ENCODE peak calls at places on chromosomes 5 and 9, in seven cellular contexts. P, T, C, K, L, S and N are unnamed samples. For H3K27me3 and H3K4me1, the result is how much of the 10 kb centered on the place peaks cover.

GRCh38 chr9:86487222-86487841 is 133.1 kb upstream of the TUT7 start:
- DNase-seq in P (no peak), T (no peak), C (peak), K (no peak), L (no peak), S (no peak), N (no peak)

GRCh38 chr9:121816845-121817450 is 165.5 kb downstream of the DAB2IP start:
- DNase-seq in P (peak), T (no peak), C (no peak), K (no peak), L (no peak), S (no peak), N (no peak)

GRCh38 chr9:68755752-68756151 is 50.7 kb downstream of the PIP5K1B start:
- DNase-seq in P (no peak), T (no peak), C (no peak), K (no peak), L (no peak), S (no peak), N (no peak)

GRCh38 chr5:132779961-132780360 is 2.9 kb upstream of the SEPTIN8 start:
- DNase-seq in P (no peak), T (no peak), C (no peak), K (no peak), L (no peak), S (no peak), N (no peak)

GRCh38 chr9:127316586-127317383 is 52.2 kb downstream of the GARNL3 start:
- DNase-seq in P (no peak), T (no peak), C (no peak), K (no peak), L (peak), S (no peak), N (no peak)

GRCh38 chr5:8611067-8611466 is 742.1 kb downstream of the MTRR start:
- DNase-seq in P (no peak), T (no peak), C (no peak), K (no peak), L (no peak), S (no peak), N (no peak)

GRCh38 chr9:82101475-82101874 is 112.9 kb downstream of the SPATA31D1 start:
- DNase-seq in P (no peak), T (no peak), C (no peak), K (no peak), L (no peak), S (no peak), N (no peak)

GRCh38 chr5:137714931-137715330 is 21.0 kb downstream of the KLHL3 start:
- DNase-seq in P (no peak), T (no peak), C (no peak), K (no peak), L (no peak), S (no peak), N (no peak)

GRCh38 chr9:80117031-80117430 is 545.3 kb downstream of the TLE4 start:
- DNase-seq in P (no peak), T (no peak), C (no peak), K (no peak), L (no peak), S (no peak), N (no peak)

GRCh38 chr5:80193421-80193820 is 62.4 kb downstream of the SERINC5 start:
- DNase-seq in P (no peak), T (no peak), C (no peak), K (no peak), L (no peak), S (no peak), N (no peak)

GRCh38 chr5:80192507-80193241 is 63.2 kb downstream of the SERINC5 start:
- DNase-seq in P (no peak), T (no peak), C (no peak), K (no peak), L (no peak), S (no peak), N (no peak)

GRCh38 chr5:80191397-80191796 is 64.5 kb downstream of the SERINC5 start:
- DNase-seq in P (no peak), T (no peak), C (no peak), K (no peak), L (no peak), S (no peak), N (no peak)

GRCh38 chr5:80190960-80191359 is 64.9 kb downstream of the SERINC5 start:
- DNase-seq in P (no peak), T (no peak), C (no peak), K (no peak), L (no peak), S (no peak), N (no peak)

DNA sequence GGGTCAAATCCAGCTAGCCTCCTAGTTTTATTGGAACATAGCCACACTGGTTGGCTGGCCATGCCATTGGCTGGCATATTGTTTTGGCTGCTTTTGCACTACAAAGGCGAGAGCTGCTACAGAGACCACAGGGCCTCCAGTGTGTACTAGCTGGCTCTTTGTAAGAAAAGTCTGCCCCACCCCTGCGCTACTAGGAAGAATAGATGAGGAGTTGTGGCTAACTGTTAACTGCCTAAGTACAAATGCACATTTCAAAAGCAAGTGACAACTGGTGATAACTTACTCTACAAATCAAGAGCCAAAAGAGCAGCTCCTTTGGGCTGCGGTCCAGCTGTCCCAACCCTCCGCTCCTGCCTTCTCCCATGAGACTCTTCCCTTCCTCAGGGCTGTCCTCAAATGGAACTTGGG is 63.9 kb downstream of the SERINC5 start:
- DNase-seq in P (no peak), T (no peak), C (no peak), K (peak), L (no peak), S (peak), N (no peak)
- H3K4me3 ChIP-seq in P (no peak), T (no peak), C (no peak), K (peak), L (no peak), S (no peak), N (no peak)

GRCh38 chr5:1011741-1012315 is 3.2 kb downstream of the NKD2 start:
- DNase-seq in P (no peak), T (no peak), C (no peak), K (no peak), L (no peak), S (peak), N (no peak)
- H3K27me3 ChIP-seq in P (under half), T (under half), C (under half), K (under half), L (half or more), S (under half), N (under half)

DNA sequence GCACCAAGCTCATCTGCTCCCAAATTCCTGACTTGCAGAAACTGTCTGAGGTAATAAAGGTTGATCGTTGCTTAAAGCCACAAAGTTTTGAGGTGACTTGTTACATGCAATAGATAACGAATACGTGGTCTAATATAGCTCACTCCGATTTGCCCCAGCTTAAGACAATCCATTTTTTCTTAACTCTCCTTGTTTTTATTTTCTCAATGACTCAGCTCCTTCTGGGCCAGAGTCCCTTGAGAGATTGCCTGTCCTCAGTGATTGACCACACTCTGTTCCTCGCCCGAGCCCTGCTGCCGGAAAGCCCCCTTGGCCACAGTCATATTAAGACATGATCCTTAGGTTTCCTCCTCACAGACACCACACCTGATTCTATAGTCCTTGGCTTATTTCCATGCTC is 63.7 kb upstream of the FANCC start:
- DNase-seq in P (no peak), T (no peak), C (no peak), K (no peak), L (no peak), S (no peak), N (no peak)
- H3K4me1 ChIP-seq in P (under half), T (under half), C (under half), K (under half), L (under half), S (under half), N (under half)

GRCh38 chr5:158898185-158899177 is 201.2 kb downstream of the EBF1 start:
- DNase-seq in P (no peak), T (no peak), C (no peak), K (no peak), L (no peak), S (no peak), N (no peak)
- H3K4me3 ChIP-seq in P (no peak), T (no peak), C (no peak), K (no peak), L (no peak), S (no peak), N (no peak)